ENCODE peak calls at places on chromosomes 1 and 21, in eight cellular contexts. W is Right ventricle myocardium superior; G is NB4; F is cardiac muscle cell; A is C1 segment of cervical spinal cord; D is spleen; B is NCI-H187 treated with DMSO at 0.1 percent for 48 hours; N is activated naive CD4-positive, alpha-beta T cell treated with anti-CD3 and anti-CD28 coated beads for 36 hours. M is an unnamed sample.

GRCh38 chr1:116152577-116152943 is 41.4 kb downstream of the MAB21L3 start:
- DNase-seq in F (no peak), A (no peak), N (no peak), W (no peak), G (no peak), B (no peak), D (no peak), M (no peak)

GRCh38 chr1:245180496-245180895 is 25.7 kb downstream of the KIF26B start:
- DNase-seq in B (no peak), N (no peak), A (no peak), W (no peak), G (peak), F (no peak), D (no peak), M (peak)

GRCh38 chr21:7947422-7947821 is 2574.0 kb upstream of the TPTE start:
- DNase-seq in B (no peak), F (no peak), N (no peak), G (no peak), W (no peak), A (no peak), D (no peak), M (no peak)

GRCh38 chr1:204945565-204945977 is 74.9 kb downstream of the NFASC start:
- DNase-seq in N (no peak), W (no peak), B (no peak), F (no peak), A (no peak), D (no peak), G (peak), M (no peak)

GRCh38 chr1:10897981-10898728 is 101.7 kb upstream of the CASZ1 start:
- DNase-seq in B (no peak), F (peak), N (no peak), G (peak), W (peak), A (no peak), D (no peak), M (no peak)

GRCh38 chr1:3741566-3742438 is 10.4 kb upstream of the CCDC27 start:
- DNase-seq in F (no peak), W (peak), A (no peak), N (no peak), G (no peak), B (no peak), D (peak), M (no peak)

GRCh38 chr1:150012611-150013010 is 2.1 kb upstream of the OTUD7B start:
- DNase-seq in W (no peak), B (no peak), G (no peak), N (no peak), D (no peak), A (no peak), F (no peak), M (no peak)

GRCh38 chr1:2199042-2199810 is 4.7 kb upstream of the FAAP20 start:
- DNase-seq in N (peak), A (no peak), G (no peak), F (peak), W (peak), B (peak), D (peak), M (peak)

GRCh38 chr1:163047951-163048659 is 21.1 kb upstream of the RGS4 start:
- DNase-seq in N (no peak), B (no peak), F (no peak), A (no peak), D (no peak), W (no peak), G (no peak), M (no peak)

GRCh38 chr1:245060684-245061374 is 94.0 kb upstream of the KIF26B start:
- DNase-seq in D (no peak), A (no peak), N (no peak), F (no peak), B (no peak), W (no peak), G (no peak), M (no peak)

GRCh38 chr1:99650773-99651437 is 5.0 kb downstream of the PALMD start:
- DNase-seq in D (no peak), B (no peak), N (no peak), A (no peak), G (no peak), F (no peak), W (no peak), M (no peak)

GRCh38 chr1:202192770-202193613 is 607 bp upstream of the LGR6 start:
- DNase-seq in B (no peak), F (peak), W (peak), D (peak), A (no peak), N (peak), G (peak), M (peak)

GRCh38 chr21:36696640-36697472 is 2.1 kb upstream of the SIM2 start:
- DNase-seq in W (no peak), B (no peak), G (no peak), F (no peak), N (no peak), A (no peak), D (no peak), M (no peak)

GRCh38 chr1:28577738-28578536 is 14.1 kb upstream of the RAB42 start:
- DNase-seq in W (no peak), D (no peak), G (peak), A (no peak), F (no peak), N (no peak), B (no peak), M (peak)

GRCh38 chr1:39863177-39863576 is 20.1 kb downstream of the TRIT1 start:
- DNase-seq in B (no peak), W (no peak), G (no peak), D (no peak), A (no peak), N (no peak), F (no peak), M (no peak)

M was measured in Kasumi-1.